ENCODE peak calls at places on chromosomes 5 and 9, in seven cellular contexts. O, A, K, Y, H, B and Q are unnamed samples.

GRCh38 chr5:105230516-105230915 is 1667.9 kb upstream of the NUDT12 start:
- DNase-seq in O (no peak), A (no peak), K (no peak), Y (no peak), H (no peak), B (no peak), Q (no peak)

GRCh38 chr9:14315754-14316573 is 2.0 kb upstream of the NFIB start:
- DNase-seq in O (no peak), A (peak), K (no peak), Y (no peak), H (peak), B (no peak), Q (peak)

GRCh38 chr5:133797167-133797566 is 171.3 kb downstream of the C5orf15 start:
- DNase-seq in O (no peak), A (no peak), K (no peak), Y (no peak), H (no peak), B (no peak), Q (no peak)

GRCh38 chr9:9557804-9558334 is 1054.9 kb downstream of the PTPRD start:
- DNase-seq in O (no peak), A (no peak), K (no peak), Y (no peak), H (no peak), B (no peak), Q (no peak)

GRCh38 chr5:142387022-142387682 is 62.3 kb upstream of the SPRY4 start:
- DNase-seq in O (no peak), A (no peak), K (no peak), Y (no peak), H (no peak), B (no peak), Q (no peak)

GRCh38 chr5:2017540-2018389 is 135.0 kb upstream of the IRX4 start:
- DNase-seq in O (no peak), A (peak), K (no peak), Y (no peak), H (no peak), B (peak), Q (no peak)

GRCh38 chr9:91359734-91360470 is 1.8 kb downstream of the AUH start:
- DNase-seq in O (no peak), A (no peak), K (no peak), Y (no peak), H (no peak), B (no peak), Q (no peak)

GRCh38 chr9:70635790-70636189 is 221.3 kb upstream of the KLF9 start:
- DNase-seq in O (no peak), A (no peak), K (no peak), Y (no peak), H (no peak), B (no peak), Q (no peak)

GRCh38 chr9:19875291-19875910 is 86.6 kb upstream of the SLC24A2 start:
- DNase-seq in O (no peak), A (no peak), K (no peak), Y (no peak), H (no peak), B (no peak), Q (no peak)

GRCh38 chr5:88602584-88602983 is 280.4 kb downstream of the MEF2C start:
- DNase-seq in O (no peak), A (no peak), K (no peak), Y (no peak), H (peak), B (no peak), Q (no peak)

GRCh38 chr9:128104171-128104618 is 23.3 kb downstream of the PTGES2 start:
- DNase-seq in O (no peak), A (no peak), K (no peak), Y (no peak), H (no peak), B (no peak), Q (no peak)

GRCh38 chr5:1429501-1429900 is 15.7 kb downstream of the SLC6A3 start:
- DNase-seq in O (no peak), A (no peak), K (no peak), Y (no peak), H (no peak), B (no peak), Q (no peak)

GRCh38 chr5:164255598-164256213 is 750.3 kb downstream of the MAT2B start:
- DNase-seq in O (no peak), A (no peak), K (no peak), Y (no peak), H (no peak), B (no peak), Q (no peak)

GRCh38 chr5:968953-969352 is 39.6 kb upstream of the NKD2 start:
- DNase-seq in O (no peak), A (no peak), K (no peak), Y (no peak), H (no peak), B (no peak), Q (no peak)

GRCh38 chr5:124124711-124125229 is 612.8 kb downstream of the CSNK1G3 start:
- DNase-seq in O (no peak), A (no peak), K (no peak), Y (no peak), H (no peak), B (no peak), Q (no peak)

GRCh38 chr9:18699749-18700148 is 225.8 kb downstream of the ADAMTSL1 start:
- DNase-seq in O (no peak), A (no peak), K (no peak), Y (no peak), H (no peak), B (no peak), Q (no peak)

GRCh38 chr5:153629027-153629426 is 138.6 kb downstream of the GRIA1 start:
- DNase-seq in O (peak), A (no peak), K (no peak), Y (peak), H (peak), B (peak), Q (peak)

GRCh38 chr9:38162332-38162985 is 93.4 kb upstream of the SHB start:
- DNase-seq in O (no peak), A (no peak), K (no peak), Y (peak), H (no peak), B (no peak), Q (no peak)

GRCh38 chr9:105299190-105299854 is 54.9 kb downstream of the SLC44A1 start:
- DNase-seq in O (peak), A (no peak), K (no peak), Y (peak), H (no peak), B (no peak), Q (peak)

GRCh38 chr5:171152382-171152781 is 156.7 kb upstream of the TLX3 start:
- DNase-seq in O (no peak), A (no peak), K (no peak), Y (no peak), H (no peak), B (no peak), Q (no peak)

GRCh38 chr9:100206899-100207298 is 107.9 kb downstream of the INVS start:
- DNase-seq in O (no peak), A (no peak), K (no peak), Y (no peak), H (no peak), B (no peak), Q (no peak)

GRCh38 chr9:123691904-123692303 is 238.0 kb downstream of the DENND1A start:
- DNase-seq in O (no peak), A (no peak), K (no peak), Y (no peak), H (no peak), B (no peak), Q (no peak)

GRCh38 chr5:107389769-107390168 is 281.0 kb downstream of the EFNA5 start:
- DNase-seq in O (no peak), A (no peak), K (no peak), Y (no peak), H (no peak), B (no peak), Q (no peak)

GRCh38 chr5:1492757-1493156 is 31.0 kb downstream of the LPCAT1 start:
- DNase-seq in O (no peak), A (no peak), K (no peak), Y (no peak), H (no peak), B (no peak), Q (no peak)

GRCh38 chr9:36781532-36781931 is 208.8 kb downstream of the MELK start:
- DNase-seq in O (no peak), A (no peak), K (no peak), Y (no peak), H (no peak), B (no peak), Q (no peak)

GRCh38 chr9:71685988-71686387 is 82.3 kb downstream of the CEMIP2 start:
- DNase-seq in O (no peak), A (no peak), K (no peak), Y (no peak), H (no peak), B (no peak), Q (no peak)

GRCh38 chr9:74985041-74985440 is 32.3 kb upstream of the C9orf40 start:
- DNase-seq in O (no peak), A (no peak), K (no peak), Y (no peak), H (no peak), B (no peak), Q (no peak)

GRCh38 chr5:80186634-80187033 is 69.2 kb downstream of the SERINC5 start:
- DNase-seq in O (no peak), A (no peak), K (no peak), Y (no peak), H (no peak), B (no peak), Q (no peak)

GRCh38 chr9:101028346-101029299 is at the start of gene PLPPR1:
- DNase-seq in O (no peak), A (no peak), K (no peak), Y (no peak), H (peak), B (peak), Q (peak)

GRCh38 chr9:115194216-115194615 is 76.3 kb upstream of the TNC start:
- DNase-seq in O (no peak), A (no peak), K (no peak), Y (no peak), H (no peak), B (no peak), Q (no peak)

GRCh38 chr9:83935276-83935890 is 14.2 kb upstream of the KIF27 start:
- DNase-seq in O (no peak), A (no peak), K (no peak), Y (no peak), H (no peak), B (no peak), Q (no peak)

GRCh38 chr9:257957-258356 is 43.3 kb downstream of the DOCK8 start:
- DNase-seq in O (no peak), A (no peak), K (no peak), Y (no peak), H (no peak), B (no peak), Q (no peak)

GRCh38 chr5:175219256-175219835 is 224.6 kb downstream of the DRD1 start:
- DNase-seq in O (no peak), A (no peak), K (no peak), Y (no peak), H (no peak), B (no peak), Q (no peak)

GRCh38 chr5:157215826-157216167 is 35.2 kb downstream of the ITK start:
- DNase-seq in O (no peak), A (no peak), K (no peak), Y (no peak), H (no peak), B (no peak), Q (peak)

GRCh38 chr5:2029206-2029605 is 146.5 kb upstream of the IRX4 start:
- DNase-seq in O (no peak), A (no peak), K (no peak), Y (no peak), H (no peak), B (no peak), Q (no peak)

GRCh38 chr9:70263421-70263820 is 4.6 kb downstream of the SMC5 start:
- DNase-seq in O (no peak), A (no peak), K (no peak), Y (no peak), H (no peak), B (no peak), Q (no peak)

GRCh38 chr5:151181818-151182217 is 24.2 kb upstream of the ANXA6 start:
- DNase-seq in O (no peak), A (no peak), K (no peak), Y (no peak), H (no peak), B (no peak), Q (no peak)

GRCh38 chr5:56289602-56289987 is 56.5 kb upstream of the ANKRD55 start:
- DNase-seq in O (no peak), A (no peak), K (no peak), Y (no peak), H (no peak), B (no peak), Q (no peak)

GRCh38 chr5:140795259-140795641 is 598 bp downstream of the PCDHA2 start:
- DNase-seq in O (no peak), A (no peak), K (no peak), Y (no peak), H (no peak), B (no peak), Q (no peak)
- TF ChIP-seq CTCF in O (peak), A (no peak), K (no peak), Y (peak), H (no peak), B (peak), Q (peak)

DNA sequence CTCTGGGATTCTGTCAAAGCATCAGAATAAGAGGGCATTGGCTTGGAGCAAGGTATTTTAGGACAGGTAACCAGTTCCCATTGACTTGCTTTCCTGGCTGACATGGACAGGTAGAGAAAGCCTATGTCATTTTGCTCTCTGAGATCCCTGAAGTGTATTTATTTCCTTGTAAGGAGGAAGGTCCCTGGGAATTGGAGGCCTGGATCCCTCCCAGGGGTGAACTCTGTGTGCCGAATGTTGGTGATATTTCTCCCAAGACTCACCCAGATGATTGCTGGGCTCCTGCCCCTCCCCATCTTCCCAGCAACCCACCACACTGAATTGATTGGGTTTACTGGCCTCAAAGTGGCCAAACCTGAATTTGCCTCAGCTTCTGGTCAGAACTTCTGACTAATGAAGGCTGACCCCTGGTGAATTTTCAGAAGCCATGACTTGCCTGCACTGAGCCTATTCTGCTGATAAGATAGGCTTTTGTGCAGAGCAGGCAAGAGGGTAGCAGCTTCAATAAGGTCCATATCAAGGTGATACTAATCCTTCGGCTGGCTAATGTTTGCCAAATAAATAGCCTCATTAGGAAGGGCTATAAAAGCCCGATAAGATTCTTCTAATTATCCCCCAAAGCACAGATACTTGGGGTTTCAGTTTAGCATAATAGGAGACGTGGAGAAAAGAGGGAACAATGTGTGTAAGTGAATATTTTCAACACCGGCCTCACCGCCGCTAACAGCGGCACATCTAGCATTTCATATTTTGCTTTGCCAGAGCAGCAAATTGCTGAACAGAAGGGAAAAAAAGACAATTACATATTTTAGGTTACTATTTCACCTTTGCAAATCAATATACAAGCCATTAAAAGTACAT is 152.9 kb upstream of the PITX1 start:
- DNase-seq in O (no peak), A (no peak), K (no peak), Y (no peak), H (no peak), B (no peak), Q (no peak)
- TF ChIP-seq CTCF in O (peak), A (no peak), K (no peak), Y (no peak), H (no peak), B (no peak), Q (no peak)

GRCh38 chr9:137305060-137305787 is 3.2 kb upstream of the NRARP start:
- DNase-seq in O (no peak), A (peak), K (peak), Y (no peak), H (peak), B (no peak), Q (peak)
- TF ChIP-seq CTCF in O (peak), A (no peak), K (no peak), Y (peak), H (no peak), B (no peak), Q (no peak)

GRCh38 chr5:173919443-173919842 is 31.3 kb downstream of the CPEB4 start:
- DNase-seq in O (no peak), A (no peak), K (no peak), Y (no peak), H (no peak), B (no peak), Q (no peak)

GRCh38 chr5:173922527-173922926 is 34.4 kb downstream of the CPEB4 start:
- DNase-seq in O (no peak), A (no peak), K (no peak), Y (no peak), H (no peak), B (no peak), Q (no peak)

GRCh38 chr5:173917788-173918786 is 29.9 kb downstream of the CPEB4 start:
- DNase-seq in O (peak), A (peak), K (peak), Y (peak), H (peak), B (peak), Q (no peak)

GRCh38 chr5:173920866-173921265 is 32.7 kb downstream of the CPEB4 start:
- DNase-seq in O (no peak), A (no peak), K (no peak), Y (no peak), H (no peak), B (no peak), Q (no peak)

DNA sequence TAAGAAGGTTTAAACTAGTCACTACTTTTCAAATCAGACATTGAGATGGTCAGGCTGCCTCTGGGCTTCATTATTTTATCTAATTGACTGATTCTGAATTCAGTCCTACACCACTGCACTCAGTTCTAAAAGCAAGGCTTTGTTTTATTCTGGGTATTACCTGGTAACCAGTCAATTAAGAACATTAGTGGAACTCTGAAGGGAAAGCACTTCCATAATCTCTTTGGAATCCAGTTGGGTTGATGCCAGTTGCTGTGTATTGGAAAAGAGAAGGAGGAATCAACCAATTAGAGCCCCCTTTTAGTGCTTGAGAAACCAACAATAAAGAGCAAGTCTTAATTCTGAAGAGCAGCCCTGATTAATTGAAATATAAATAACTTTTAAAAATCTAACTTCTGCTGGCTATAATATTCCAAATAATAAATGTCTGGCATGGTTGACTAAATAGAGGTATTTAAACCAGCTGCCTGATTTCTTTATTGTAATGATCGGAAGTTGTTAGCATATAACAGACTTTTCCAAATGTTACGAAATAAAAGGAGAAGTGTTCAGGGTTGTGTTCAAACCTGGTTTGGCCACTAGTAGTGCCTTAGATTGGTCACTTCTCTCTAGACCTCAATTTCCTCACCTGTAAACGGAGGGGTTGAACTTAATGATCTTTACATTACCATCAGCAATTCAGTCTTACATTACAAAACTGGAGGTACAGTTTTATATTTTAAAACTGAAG is 32.0 kb downstream of the CPEB4 start:
- DNase-seq in O (no peak), A (no peak), K (no peak), Y (no peak), H (no peak), B (no peak), Q (no peak)
- TF ChIP-seq CTCF in O (no peak), A (no peak), K (no peak), Y (no peak), H (no peak), B (no peak), Q (no peak)

DNA sequence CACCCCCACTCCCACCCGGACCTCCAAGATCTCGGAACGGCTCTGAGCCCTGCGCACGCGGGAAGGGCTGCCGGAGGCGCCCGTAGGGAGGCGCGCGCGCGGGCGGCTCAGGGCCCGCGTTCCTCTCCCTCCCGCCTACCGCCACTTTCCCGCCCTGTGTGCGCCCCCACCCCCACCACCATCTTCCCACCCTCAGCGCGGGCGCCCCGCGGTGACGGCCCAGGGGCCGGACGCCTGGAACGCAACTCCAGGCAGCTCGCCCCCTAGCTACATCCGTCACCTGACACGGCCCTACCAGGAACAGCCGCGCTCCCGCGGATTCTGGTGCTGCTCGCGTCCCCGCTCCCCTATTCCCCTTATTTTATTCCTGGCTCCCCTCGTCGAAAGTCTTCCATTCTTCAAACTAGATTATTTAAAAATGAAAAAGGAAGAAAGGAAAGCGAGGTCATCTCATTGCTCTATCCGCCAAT is at the start of gene CDKN2B-AS1:
- DNase-seq in O (no peak), A (peak), K (no peak), Y (no peak), H (peak), B (no peak), Q (peak)
- TF ChIP-seq CTCF in O (peak), A (peak), K (no peak), Y (no peak), H (no peak), B (peak), Q (no peak)